ENCODE peak calls at places on chromosomes 6 and 20, in six cellular contexts. M, Q, C, X, S and B are unnamed samples.

GRCh38 chr6:18478610-18479009 is 91.5 kb downstream of the RNF144B start:
- DNase-seq in S (no peak), X (no peak), C (no peak), M (no peak), Q (no peak), B (no peak)

GRCh38 chr6:43246301-43247114 is 3.2 kb downstream of the TTBK1 start:
- DNase-seq in S (no peak), X (peak), Q (no peak), C (no peak), M (no peak), B (peak)

GRCh38 chr6:81683928-81684327 is 68.6 kb downstream of the TENT5A start:
- DNase-seq in Q (no peak), S (no peak), X (no peak), M (no peak), C (no peak), B (no peak)

GRCh38 chr6:13431861-13432465 is 55.4 kb downstream of the GFOD1 start:
- DNase-seq in C (no peak), S (no peak), X (no peak), M (no peak), Q (no peak), B (peak)

GRCh38 chr20:33575302-33575701 is 85.4 kb downstream of the CBFA2T2 start:
- DNase-seq in S (no peak), X (no peak), M (no peak), C (no peak), Q (no peak), B (no peak)

GRCh38 chr6:100096356-100096755 is 102.3 kb upstream of the MCHR2 start:
- DNase-seq in C (no peak), X (no peak), M (no peak), Q (no peak), S (no peak), B (no peak)

GRCh38 chr6:37061157-37061804 is 55.8 kb downstream of the FGD2 start:
- DNase-seq in C (no peak), M (no peak), S (no peak), X (no peak), Q (no peak), B (no peak)

GRCh38 chr6:157143171-157143884 is 180.0 kb downstream of the TMEM242 start:
- DNase-seq in Q (no peak), M (no peak), X (no peak), C (peak), S (no peak), B (no peak)

GRCh38 chr6:165962361-165962760 is 205.3 kb downstream of the TBXT start:
- DNase-seq in X (no peak), M (no peak), C (no peak), S (no peak), Q (no peak), B (no peak)

GRCh38 chr6:135097172-135097571 is 42.5 kb upstream of the HBS1L start:
- DNase-seq in S (no peak), C (no peak), X (no peak), Q (no peak), M (no peak), B (no peak)

GRCh38 chr20:34585019-34585418 is 26.5 kb downstream of the MAP1LC3A start:
- DNase-seq in M (no peak), S (peak), X (no peak), C (no peak), Q (no peak), B (no peak)

GRCh38 chr6:156827382-156827781 is 50.2 kb downstream of the ARID1B start:
- DNase-seq in M (no peak), X (no peak), C (no peak), Q (no peak), S (no peak), B (no peak)

GRCh38 chr20:34525709-34526416 is 9.6 kb downstream of the DYNLRB1 start:
- DNase-seq in M (no peak), Q (no peak), X (peak), S (peak), C (no peak), B (peak)

GRCh38 chr6:22826961-22827360 is 257.6 kb downstream of the HDGFL1 start:
- DNase-seq in S (no peak), M (no peak), C (no peak), X (no peak), Q (no peak), B (no peak)

GRCh38 chr6:33843086-33843695 is 39.4 kb upstream of the MLN start:
- DNase-seq in Q (no peak), X (no peak), C (no peak), S (no peak), M (no peak), B (no peak)

GRCh38 chr6:158008894-158009891 is 27.5 kb downstream of the SYNJ2 start:
- DNase-seq in C (no peak), Q (no peak), X (no peak), M (no peak), S (peak), B (no peak)

GRCh38 chr20:20744170-20744725 is 31.8 kb upstream of the RALGAPA2 start:
- DNase-seq in S (no peak), M (no peak), X (peak), Q (no peak), C (no peak), B (no peak)

GRCh38 chr20:13817342-13817741 is 32.5 kb downstream of the NDUFAF5 start:
- DNase-seq in M (no peak), X (no peak), C (no peak), S (no peak), Q (no peak), B (no peak)

GRCh38 chr6:5827061-5828037 is 179.4 kb downstream of the NRN1 start:
- DNase-seq in M (no peak), C (no peak), X (no peak), Q (no peak), S (no peak), B (no peak)

GRCh38 chr20:1784586-1784985 is 110.6 kb upstream of the SIRPA start:
- DNase-seq in Q (no peak), C (no peak), X (no peak), M (no peak), S (no peak), B (no peak)

GRCh38 chr20:4154958-4155411 is 139.6 kb upstream of the RNF24 start:
- DNase-seq in Q (no peak), C (no peak), X (no peak), S (no peak), M (no peak), B (no peak)

GRCh38 chr6:140043762-140044378 is 669.4 kb upstream of the CITED2 start:
- DNase-seq in C (no peak), M (no peak), S (no peak), Q (no peak), X (peak), B (no peak)

GRCh38 chr6:143536866-143537691 is 25.6 kb upstream of the FUCA2 start:
- DNase-seq in C (peak), X (peak), S (peak), Q (no peak), M (peak), B (peak)

GRCh38 chr6:72650081-72650745 is 28.3 kb downstream of the KCNQ5 start:
- DNase-seq in S (no peak), Q (no peak), C (no peak), M (no peak), X (no peak), B (no peak)